ENCODE peak calls at places on chromosome 4, in nine cellular contexts. One of them, this sample, is unnamed.

GRCh38 chr4:34148322-34148908 is 2095.9 kb downstream of the ARAP2 start:
- DNase-seq in AG09309: no peak
- DNase-seq in hepatocyte: no peak
- DNase-seq in astrocyte: no peak
- DNase-seq in astrocyte of the cerebellum: no peak
- DNase-seq in colonic mucosa: no peak
- DNase-seq in epithelial cell of esophagus: peak; percentile 30
- DNase-seq in fibroblast of lung: no peak
- DNase-seq in Peyer's patch: no peak
- DNase-seq in this sample: no peak

GRCh38 chr4:112061418-112061817 is 83.8 kb upstream of the FAM241A start:
- DNase-seq in epithelial cell of esophagus: no peak
- DNase-seq in Peyer's patch: no peak
- DNase-seq in astrocyte: no peak
- DNase-seq in hepatocyte: no peak
- DNase-seq in astrocyte of the cerebellum: no peak
- DNase-seq in AG09309: no peak
- DNase-seq in fibroblast of lung: no peak
- DNase-seq in colonic mucosa: no peak
- DNase-seq in this sample: no peak

GRCh38 chr4:82798168-82799005 is at the start of gene SCD5:
- DNase-seq in colonic mucosa: peak; percentile 63
- DNase-seq in AG09309: no peak
- DNase-seq in fibroblast of lung: peak; percentile 78
- DNase-seq in Peyer's patch: peak; percentile 69
- DNase-seq in astrocyte: peak; percentile 73
- DNase-seq in astrocyte of the cerebellum: no peak
- DNase-seq in epithelial cell of esophagus: peak; percentile 86
- DNase-seq in hepatocyte: peak; percentile 80
- DNase-seq in this sample: no peak

GRCh38 chr4:80709082-80709869 is 321.2 kb upstream of the BMP3 start:
- DNase-seq in AG09309: no peak
- DNase-seq in Peyer's patch: no peak
- DNase-seq in fibroblast of lung: no peak
- DNase-seq in colonic mucosa: no peak
- DNase-seq in astrocyte of the cerebellum: no peak
- DNase-seq in astrocyte: no peak
- DNase-seq in hepatocyte: no peak
- DNase-seq in epithelial cell of esophagus: peak; percentile 42
- DNase-seq in this sample: no peak

GRCh38 chr4:98662619-98663225 is 4.3 kb upstream of the TSPAN5 start:
- DNase-seq in hepatocyte: no peak
- DNase-seq in AG09309: no peak
- DNase-seq in colonic mucosa: no peak
- DNase-seq in fibroblast of lung: no peak
- DNase-seq in astrocyte of the cerebellum: peak; percentile 89
- DNase-seq in epithelial cell of esophagus: peak; percentile 69
- DNase-seq in astrocyte: peak; percentile 95
- DNase-seq in Peyer's patch: peak; percentile 54
- DNase-seq in this sample: no peak

GRCh38 chr4:63831590-63831989 is 577.7 kb downstream of the TECRL start:
- DNase-seq in Peyer's patch: no peak
- DNase-seq in astrocyte: no peak
- DNase-seq in astrocyte of the cerebellum: no peak
- DNase-seq in epithelial cell of esophagus: no peak
- DNase-seq in fibroblast of lung: no peak
- DNase-seq in hepatocyte: no peak
- DNase-seq in colonic mucosa: no peak
- DNase-seq in AG09309: no peak
- DNase-seq in this sample: no peak

GRCh38 chr4:81030617-81031388 is at the start of gene BMP3:
- DNase-seq in hepatocyte: peak; percentile 40
- DNase-seq in fibroblast of lung: peak; percentile 48
- DNase-seq in AG09309: no peak
- DNase-seq in astrocyte: peak; percentile 23
- DNase-seq in astrocyte of the cerebellum: no peak
- DNase-seq in Peyer's patch: peak; percentile 72
- DNase-seq in epithelial cell of esophagus: peak; percentile 8
- DNase-seq in colonic mucosa: peak; percentile 53
- DNase-seq in this sample: no peak

GRCh38 chr4:158949094-158949493 is 153.8 kb upstream of the RAPGEF2 start:
- DNase-seq in epithelial cell of esophagus: peak; percentile 67
- DNase-seq in colonic mucosa: no peak
- DNase-seq in astrocyte of the cerebellum: peak; percentile 38
- DNase-seq in AG09309: no peak
- DNase-seq in hepatocyte: no peak
- DNase-seq in fibroblast of lung: peak; percentile 65
- DNase-seq in astrocyte: peak; percentile 47
- DNase-seq in Peyer's patch: no peak
- DNase-seq in this sample: no peak

GRCh38 chr4:66430856-66431255 is 760.6 kb upstream of the EPHA5 start:
- DNase-seq in fibroblast of lung: no peak
- DNase-seq in Peyer's patch: no peak
- DNase-seq in colonic mucosa: no peak
- DNase-seq in AG09309: peak; percentile 70
- DNase-seq in epithelial cell of esophagus: peak; percentile 48
- DNase-seq in astrocyte: peak; percentile 65
- DNase-seq in hepatocyte: peak; percentile 18
- DNase-seq in astrocyte of the cerebellum: no peak
- DNase-seq in this sample: no peak

GRCh38 chr4:8697826-8698225 is 105.3 kb downstream of the CPZ start:
- DNase-seq in colonic mucosa: no peak
- DNase-seq in astrocyte of the cerebellum: no peak
- DNase-seq in Peyer's patch: peak; percentile 31
- DNase-seq in epithelial cell of esophagus: no peak
- DNase-seq in AG09309: no peak
- DNase-seq in fibroblast of lung: no peak
- DNase-seq in astrocyte: no peak
- DNase-seq in hepatocyte: no peak
- DNase-seq in this sample: no peak

GRCh38 chr4:61934201-61934600 is 734.1 kb downstream of the ADGRL3 start:
- DNase-seq in Peyer's patch: no peak
- DNase-seq in AG09309: no peak
- DNase-seq in hepatocyte: no peak
- DNase-seq in epithelial cell of esophagus: no peak
- DNase-seq in colonic mucosa: no peak
- DNase-seq in astrocyte of the cerebellum: no peak
- DNase-seq in astrocyte: no peak
- DNase-seq in fibroblast of lung: no peak
- DNase-seq in this sample: no peak

GRCh38 chr4:658031-658667 is 15.9 kb downstream of the ATP5ME start:
- DNase-seq in hepatocyte: no peak
- DNase-seq in colonic mucosa: no peak
- DNase-seq in fibroblast of lung: no peak
- DNase-seq in astrocyte: no peak
- DNase-seq in astrocyte of the cerebellum: no peak
- DNase-seq in epithelial cell of esophagus: no peak
- DNase-seq in AG09309: no peak
- DNase-seq in Peyer's patch: no peak
- DNase-seq in this sample: no peak

GRCh38 chr4:122831515-122832196 is 5.0 kb downstream of the FGF2 start:
- DNase-seq in colonic mucosa: no peak
- DNase-seq in fibroblast of lung: no peak
- DNase-seq in hepatocyte: no peak
- DNase-seq in AG09309: no peak
- DNase-seq in astrocyte: peak; percentile 37
- DNase-seq in astrocyte of the cerebellum: no peak
- DNase-seq in epithelial cell of esophagus: peak; percentile 76
- DNase-seq in Peyer's patch: no peak
- DNase-seq in this sample: peak; percentile 33

GRCh38 chr4:163172666-163173065 is 6.0 kb upstream of the NAF1 start:
- DNase-seq in Peyer's patch: no peak
- DNase-seq in fibroblast of lung: no peak
- DNase-seq in astrocyte: no peak
- DNase-seq in epithelial cell of esophagus: no peak
- DNase-seq in hepatocyte: no peak
- DNase-seq in AG09309: no peak
- DNase-seq in colonic mucosa: no peak
- DNase-seq in astrocyte of the cerebellum: no peak
- DNase-seq in this sample: no peak

GRCh38 chr4:61514991-61515390 is 314.9 kb downstream of the ADGRL3 start:
- DNase-seq in epithelial cell of esophagus: peak; percentile 26
- DNase-seq in Peyer's patch: no peak
- DNase-seq in colonic mucosa: no peak
- DNase-seq in astrocyte: no peak
- DNase-seq in AG09309: no peak
- DNase-seq in astrocyte of the cerebellum: no peak
- DNase-seq in hepatocyte: no peak
- DNase-seq in fibroblast of lung: no peak
- DNase-seq in this sample: no peak

GRCh38 chr4:77022581-77023133 is 53.1 kb downstream of the CCNI start:
- DNase-seq in AG09309: no peak
- DNase-seq in Peyer's patch: no peak
- DNase-seq in astrocyte of the cerebellum: peak; percentile 65
- DNase-seq in colonic mucosa: no peak
- DNase-seq in fibroblast of lung: no peak
- DNase-seq in epithelial cell of esophagus: no peak
- DNase-seq in astrocyte: peak; percentile 87
- DNase-seq in hepatocyte: no peak
- DNase-seq in this sample: no peak

GRCh38 chr4:146124023-146124680 is 51.4 kb upstream of the LSM6 start:
- DNase-seq in astrocyte: no peak
- DNase-seq in astrocyte of the cerebellum: no peak
- DNase-seq in Peyer's patch: no peak
- DNase-seq in AG09309: no peak
- DNase-seq in hepatocyte: no peak
- DNase-seq in fibroblast of lung: no peak
- DNase-seq in colonic mucosa: no peak
- DNase-seq in epithelial cell of esophagus: no peak
- DNase-seq in this sample: no peak

DNA sequence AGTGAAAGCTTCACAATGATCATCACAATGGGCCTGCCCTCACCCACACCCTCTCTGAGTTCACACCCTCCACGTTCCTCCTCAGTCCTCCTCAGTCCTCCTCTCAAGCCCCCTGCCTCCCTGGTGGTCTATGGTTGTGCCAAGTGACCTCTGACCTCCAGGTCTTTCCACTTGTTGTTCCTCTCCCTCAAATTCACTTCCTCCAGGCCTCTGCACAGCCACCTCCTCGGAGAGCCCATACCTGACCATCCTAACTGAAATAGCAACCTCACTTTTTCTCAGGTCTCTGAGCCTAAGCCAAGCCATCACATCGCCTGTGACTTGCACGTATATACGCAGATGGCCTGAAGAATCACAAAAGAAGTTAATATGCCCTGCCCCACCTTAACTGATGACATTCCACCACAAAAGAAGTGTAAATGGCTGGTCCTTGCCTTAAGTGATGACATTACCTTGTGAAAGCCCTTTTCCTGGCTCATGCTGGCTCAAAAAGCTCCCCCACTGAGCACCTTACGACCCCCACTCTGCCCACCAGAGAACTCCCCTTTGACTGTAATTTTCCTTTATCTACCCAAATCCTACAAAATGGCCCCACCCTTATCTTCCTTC is 293.4 kb upstream of the TENM3 start:
- DNase-seq in colonic mucosa: no peak
- DNase-seq in epithelial cell of esophagus: no peak
- DNase-seq in astrocyte of the cerebellum: no peak
- DNase-seq in fibroblast of lung: no peak
- DNase-seq in AG09309: no peak
- DNase-seq in hepatocyte: no peak
- DNase-seq in Peyer's patch: no peak
- DNase-seq in astrocyte: no peak
- DNase-seq in this sample: no peak
- H3K4me3 ChIP-seq in colonic mucosa: no peak overlapping the region
- H3K4me3 ChIP-seq in epithelial cell of esophagus: no peak overlapping the region
- H3K4me3 ChIP-seq in astrocyte of the cerebellum: no peak overlapping the region
- H3K4me3 ChIP-seq in fibroblast of lung: no peak overlapping the region
- H3K4me3 ChIP-seq in AG09309: no peak overlapping the region
- H3K4me3 ChIP-seq in hepatocyte: no peak overlapping the region
- H3K4me3 ChIP-seq in Peyer's patch: no peak overlapping the region
- H3K4me3 ChIP-seq in astrocyte: no peak overlapping the region
- H3K4me3 ChIP-seq in this sample: no peak overlapping the region

DNA sequence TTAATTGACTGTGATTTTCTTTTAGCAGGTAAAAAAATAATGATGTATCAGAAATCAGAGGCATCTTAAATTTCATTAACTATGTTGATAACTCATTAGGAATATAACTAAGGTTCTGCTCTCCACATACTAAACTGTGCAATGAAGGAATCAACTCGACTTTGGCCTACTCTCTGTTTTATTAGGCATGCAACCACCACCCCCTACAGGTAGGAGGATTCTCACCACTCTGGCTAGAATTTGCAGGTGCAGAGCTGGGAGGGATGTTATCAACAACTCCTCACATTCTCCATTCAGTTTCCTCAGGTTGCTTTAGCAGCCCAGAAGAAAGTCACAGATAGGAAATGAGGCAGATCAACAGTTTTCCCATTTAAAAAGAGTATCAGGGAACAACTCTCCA is 160.1 kb downstream of the COX18 start:
- DNase-seq in epithelial cell of esophagus: peak; percentile 16
- DNase-seq in astrocyte: no peak
- DNase-seq in fibroblast of lung: no peak
- DNase-seq in colonic mucosa: no peak
- DNase-seq in hepatocyte: peak; percentile 56
- DNase-seq in AG09309: no peak
- DNase-seq in Peyer's patch: no peak
- DNase-seq in astrocyte of the cerebellum: no peak
- DNase-seq in this sample: no peak
- TF ChIP-seq CTCF in epithelial cell of esophagus: peak; percentile 43
- TF ChIP-seq CTCF in astrocyte: no peak
- TF ChIP-seq CTCF in fibroblast of lung: no peak
- TF ChIP-seq CTCF in colonic mucosa: no peak
- TF ChIP-seq CTCF in hepatocyte: peak; percentile 43
- TF ChIP-seq CTCF in AG09309: peak; percentile 43
- TF ChIP-seq CTCF in Peyer's patch: no peak
- TF ChIP-seq CTCF in astrocyte of the cerebellum: peak; percentile 15
- TF ChIP-seq CTCF in this sample: peak; percentile 69

GRCh38 chr4:73984736-73985527 is 3.1 kb downstream of the PPBP start:
- DNase-seq in colonic mucosa: no peak
- DNase-seq in astrocyte: no peak
- DNase-seq in Peyer's patch: no peak
- DNase-seq in fibroblast of lung: no peak
- DNase-seq in astrocyte of the cerebellum: no peak
- DNase-seq in epithelial cell of esophagus: peak; percentile 77
- DNase-seq in AG09309: no peak
- DNase-seq in hepatocyte: no peak
- DNase-seq in this sample: no peak
- H3K4me3 ChIP-seq in colonic mucosa: no peak overlapping the region
- H3K4me3 ChIP-seq in astrocyte: no peak overlapping the region
- H3K4me3 ChIP-seq in Peyer's patch: no peak overlapping the region
- H3K4me3 ChIP-seq in fibroblast of lung: no peak overlapping the region
- H3K4me3 ChIP-seq in astrocyte of the cerebellum: no peak overlapping the region
- H3K4me3 ChIP-seq in epithelial cell of esophagus: no peak overlapping the region
- H3K4me3 ChIP-seq in AG09309: no peak overlapping the region
- H3K4me3 ChIP-seq in hepatocyte: no peak overlapping the region
- H3K4me3 ChIP-seq in this sample: no peak overlapping the region

GRCh38 chr4:87451537-87451936 is 29.2 kb downstream of the NUDT9 start:
- DNase-seq in epithelial cell of esophagus: no peak
- DNase-seq in AG09309: no peak
- DNase-seq in astrocyte: no peak
- DNase-seq in colonic mucosa: no peak
- DNase-seq in hepatocyte: no peak
- DNase-seq in astrocyte of the cerebellum: no peak
- DNase-seq in fibroblast of lung: no peak
- DNase-seq in Peyer's patch: no peak
- DNase-seq in this sample: no peak
- TF ChIP-seq CTCF in epithelial cell of esophagus: no peak
- TF ChIP-seq CTCF in AG09309: no peak
- TF ChIP-seq CTCF in astrocyte: no peak
- TF ChIP-seq CTCF in colonic mucosa: no peak
- TF ChIP-seq CTCF in hepatocyte: no peak
- TF ChIP-seq CTCF in astrocyte of the cerebellum: no peak
- TF ChIP-seq CTCF in fibroblast of lung: no peak
- TF ChIP-seq CTCF in Peyer's patch: no peak
- TF ChIP-seq CTCF in this sample: peak; percentile 32